ENCODE peak calls at places on chromosomes 7 and 10, in eight cellular contexts. J, S, F, P, C, I, N and Z are unnamed samples.

GRCh38 chr10:62384057-62384446 is 9.9 kb downstream of the ZNF365 start:
- DNase-seq in J (peak; percentile 18), S (no peak), F (peak; percentile 88), P (no peak), C (no peak), I (peak; percentile 86), N (no peak), Z (no peak)

GRCh38 chr10:101567165-101568006 is 20.7 kb downstream of the POLL start:
- DNase-seq in J (no peak), S (no peak), F (no peak), P (no peak), C (no peak), I (no peak), N (no peak), Z (no peak)

GRCh38 chr10:34049887-34050286 is 715.4 kb upstream of the NRP1 start:
- DNase-seq in J (peak; percentile 51), S (no peak), F (peak; percentile 82), P (no peak), C (no peak), I (peak; percentile 47), N (no peak), Z (no peak)

GRCh38 chr7:140771826-140772225 is 75.3 kb downstream of the NDUFB2 start:
- DNase-seq in J (no peak), S (no peak), F (no peak), P (no peak), C (no peak), I (no peak), N (no peak), Z (no peak)

GRCh38 chr10:49176310-49177268 is 11.6 kb downstream of the TMEM273 start:
- DNase-seq in J (no peak), S (no peak), F (no peak), P (no peak), C (no peak), I (peak; percentile 22), N (no peak), Z (no peak)

GRCh38 chr7:130476287-130477001 is 15.4 kb upstream of the MEST start:
- DNase-seq in J (no peak), S (no peak), F (peak; percentile 57), P (no peak), C (no peak), I (no peak), N (no peak), Z (no peak)

GRCh38 chr10:59687657-59688056 is 22.0 kb downstream of the SLC16A9 start:
- DNase-seq in J (no peak), S (no peak), F (no peak), P (no peak), C (no peak), I (no peak), N (no peak), Z (no peak)

GRCh38 chr7:100585511-100586265 is at the start of gene LRCH4:
- DNase-seq in J (no peak), S (peak; percentile 59), F (no peak), P (peak; percentile 55), C (peak; percentile 87), I (no peak), N (peak; percentile 77), Z (no peak)

GRCh38 chr7:125098377-125098970 is 168.8 kb upstream of the POT1 start:
- DNase-seq in J (no peak), S (no peak), F (no peak), P (no peak), C (no peak), I (peak; percentile 5), N (no peak), Z (no peak)

GRCh38 chr7:70520604-70521003 is 611.3 kb upstream of the GALNT17 start:
- DNase-seq in J (no peak), S (no peak), F (peak; percentile 5), P (no peak), C (no peak), I (no peak), N (no peak), Z (no peak)

GRCh38 chr10:29957887-29958330 is 101.5 kb downstream of the JCAD start:
- DNase-seq in J (peak; percentile 68), S (peak; percentile 79), F (no peak), P (no peak), C (no peak), I (peak; percentile 75), N (no peak), Z (peak; percentile 56)

GRCh38 chr7:103073989-103074518 is 542 bp downstream of the FBXL13 start:
- DNase-seq in J (no peak), S (no peak), F (no peak), P (no peak), C (no peak), I (no peak), N (peak; percentile 18), Z (no peak)

GRCh38 chr7:51313276-51314035 is 3.2 kb downstream of the COBL start:
- DNase-seq in J (no peak), S (no peak), F (no peak), P (no peak), C (no peak), I (no peak), N (no peak), Z (no peak)

GRCh38 chr10:131127610-131128009 is 183.9 kb downstream of the TCERG1L start:
- DNase-seq in J (no peak), S (no peak), F (no peak), P (no peak), C (no peak), I (no peak), N (no peak), Z (no peak)

GRCh38 chr7:116687801-116688201 is 15.8 kb downstream of the MET start:
- DNase-seq in J (peak; percentile 80), S (no peak), F (peak; percentile 83), P (no peak), C (no peak), I (peak; percentile 87), N (no peak), Z (no peak)

GRCh38 chr10:58030208-58030607 is 237.5 kb downstream of the IPMK start:
- DNase-seq in J (peak; percentile 38), S (no peak), F (no peak), P (no peak), C (no peak), I (no peak), N (no peak), Z (no peak)

GRCh38 chr7:40192036-40192435 is 57.2 kb downstream of the SUGCT start:
- DNase-seq in J (peak; percentile 54), S (no peak), F (peak; percentile 83), P (no peak), C (no peak), I (peak; percentile 76), N (no peak), Z (no peak)

GRCh38 chr7:45001138-45001694 is 1.2 kb downstream of the CCM2 start:
- DNase-seq in J (no peak), S (no peak), F (no peak), P (no peak), C (peak; percentile 44), I (peak; percentile 35), N (peak; percentile 55), Z (no peak)

GRCh38 chr10:92664322-92664721 is 25.4 kb upstream of the HHEX start:
- DNase-seq in J (no peak), S (no peak), F (no peak), P (no peak), C (no peak), I (no peak), N (no peak), Z (no peak)

GRCh38 chr7:106277976-106278375 is 6.8 kb downstream of the NAMPT start:
- DNase-seq in J (peak; percentile 55), S (no peak), F (no peak), P (no peak), C (no peak), I (no peak), N (no peak), Z (no peak)

GRCh38 chr10:112842832-112843360 is 107.2 kb upstream of the TCF7L2 start:
- DNase-seq in J (peak; percentile 16), S (peak; percentile 36), F (peak; percentile 7), P (no peak), C (no peak), I (peak; percentile 5), N (no peak), Z (peak; percentile 66)

GRCh38 chr7:87154569-87154968 is 2.3 kb downstream of the DMTF1 start:
- DNase-seq in J (no peak), S (no peak), F (no peak), P (no peak), C (no peak), I (no peak), N (no peak), Z (no peak)

GRCh38 chr7:74312418-74313021 is 23.3 kb downstream of the CLIP2 start:
- DNase-seq in J (no peak), S (no peak), F (no peak), P (no peak), C (no peak), I (no peak), N (no peak), Z (no peak)

DNA sequence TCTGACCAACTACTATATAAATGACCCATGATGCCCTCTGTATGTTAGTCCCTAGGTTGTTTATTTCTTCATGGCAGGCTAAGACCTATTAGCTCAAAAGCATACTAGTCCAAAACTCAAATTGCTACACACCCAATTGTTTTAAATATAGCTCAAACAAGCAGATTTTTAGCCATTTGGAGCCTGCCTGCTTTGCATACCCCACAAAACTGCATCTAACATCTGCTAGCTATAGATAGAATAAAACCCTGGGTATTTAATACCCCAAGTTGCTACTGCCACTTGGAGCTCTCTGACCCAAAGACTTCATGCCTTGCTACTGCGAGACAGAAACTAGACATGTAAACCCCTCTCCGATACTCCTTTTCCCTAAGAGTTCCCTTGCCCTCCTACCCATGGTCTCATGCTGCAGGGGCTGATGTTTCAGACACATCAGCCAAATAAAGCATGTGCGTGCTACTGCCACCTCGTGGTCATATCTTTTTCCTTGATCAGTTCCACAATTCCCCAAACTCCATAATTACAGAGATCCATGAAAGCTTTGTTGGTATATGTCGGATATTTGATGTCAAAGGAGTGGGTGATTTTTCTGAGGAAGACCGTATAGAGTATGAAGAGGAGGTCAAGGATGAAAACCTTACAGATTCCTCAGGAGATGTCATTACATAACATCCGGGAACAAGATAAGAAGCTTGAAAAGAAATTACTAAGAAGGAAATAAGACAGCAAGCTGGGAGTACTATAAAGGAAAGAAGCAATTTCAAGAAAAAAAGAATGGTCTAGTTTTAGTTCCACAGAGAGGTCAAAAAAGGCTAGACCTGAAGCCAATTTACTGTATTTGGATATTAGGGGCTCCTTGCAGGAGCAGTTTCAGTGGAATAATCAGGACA is 386.6 kb downstream of the SH2D4B start:
- DNase-seq in J (peak; percentile 57), S (peak; percentile 58), F (peak; percentile 11), P (peak; percentile 33), C (no peak), I (peak; percentile 58), N (peak; percentile 41), Z (peak; percentile 66)
- TF ChIP-seq CTCF in J (peak; percentile 65), S (peak; percentile 61), F (peak; percentile 50), P (peak; percentile 84), C (no peak), I (peak; percentile 47), N (peak; percentile 69), Z (peak; percentile 67)

GRCh38 chr7:144454256-144455039 is 51.0 kb upstream of the NOBOX start:
- DNase-seq in J (peak; percentile 13), S (no peak), F (no peak), P (no peak), C (no peak), I (peak; percentile 18), N (no peak), Z (no peak)
- TF ChIP-seq CTCF in J (peak; percentile 61), S (peak; percentile 22), F (no peak), P (peak; percentile 38), C (no peak), I (peak; percentile 37), N (peak; percentile 17), Z (peak; percentile 12)

GRCh38 chr7:123571684-123572083 is 14.1 kb upstream of the NDUFA5 start:
- DNase-seq in J (peak; percentile 10), S (no peak), F (peak; percentile 6), P (no peak), C (no peak), I (peak; percentile 34), N (no peak), Z (no peak)
- TF ChIP-seq CTCF in J (no peak), S (no peak), F (no peak), P (no peak), C (no peak), I (no peak), N (no peak), Z (no peak)

GRCh38 chr10:117539271-117539876 is 3.2 kb upstream of the EMX2 start:
- DNase-seq in J (no peak), S (no peak), F (no peak), P (no peak), C (no peak), I (no peak), N (no peak), Z (no peak)
- TF ChIP-seq CTCF in J (no peak), S (no peak), F (no peak), P (no peak), C (no peak), I (no peak), N (no peak), Z (no peak)